ENCODE peak calls at places on chromosomes 7 and 10, in seven cellular contexts. K is stomach; V is heart right ventricle; N is kidney; H is stimulated activated CD8-positive, alpha-beta memory T cell treated with anti-CD3 and anti-CD28 coated beads, Interleukin-12 subunit alpha, Interleukin-12 subunit beta, amount 100 ng/mL, for 1 hour; F is HEK293T; P is fibroblast of the aortic adventitia. A is an unnamed sample.

GRCh38 chr10:74424565-74424964 is 273.5 kb downstream of the ADK start:
- DNase-seq in K (no peak), V (no peak), N (no peak), H (no peak), F (no peak), P (no peak), A (no peak)

GRCh38 chr7:118186491-118186890 is 2.5 kb downstream of the LSM8 start:
- DNase-seq in K (no peak), V (no peak), N (no peak), H (no peak), F (no peak), P (no peak), A (no peak)

GRCh38 chr10:13191362-13191761 is 30.0 kb downstream of the MCM10 start:
- DNase-seq in K (no peak), V (no peak), N (no peak), H (no peak), F (no peak), P (no peak), A (no peak)

GRCh38 chr7:130875265-130875741 is 141.3 kb upstream of the KLF14 start:
- DNase-seq in K (peak; percentile 71), V (peak; percentile 36), N (peak; percentile 75), H (peak; percentile 20), F (peak; percentile 74), P (no peak), A (peak; percentile 87)

GRCh38 chr10:122354391-122354790 is 20.1 kb upstream of the PLEKHA1 start:
- DNase-seq in K (no peak), V (no peak), N (no peak), H (no peak), F (no peak), P (no peak), A (no peak)

GRCh38 chr10:60883187-60883586 is 60.8 kb downstream of the RHOBTB1 start:
- DNase-seq in K (peak; percentile 34), V (no peak), N (no peak), H (no peak), F (peak; percentile 57), P (peak; percentile 22), A (peak; percentile 70)

GRCh38 chr7:91694221-91694856 is 186.2 kb downstream of the MTERF1 start:
- DNase-seq in K (no peak), V (no peak), N (no peak), H (no peak), F (no peak), P (peak; percentile 65), A (no peak)

GRCh38 chr7:151461942-151462230 is 21.9 kb upstream of the CRYGN start:
- DNase-seq in K (no peak), V (no peak), N (no peak), H (no peak), F (no peak), P (no peak), A (peak; percentile 59)

GRCh38 chr7:90625562-90625961 is 29.4 kb downstream of the CDK14 start:
- DNase-seq in K (no peak), V (no peak), N (peak; percentile 61), H (no peak), F (peak; percentile 26), P (peak; percentile 86), A (peak; percentile 13)

GRCh38 chr10:3426190-3426845 is 253.7 kb upstream of the PITRM1 start:
- DNase-seq in K (no peak), V (no peak), N (no peak), H (no peak), F (no peak), P (peak; percentile 57), A (peak; percentile 23)